ENCODE peak calls at places on chromosomes 4 and X, in seven cellular contexts. E is thoracic aorta; T is mucosa of descending colon; Y is aorta; W is CD8-positive, alpha-beta memory T cell; J is H9; A is CD4-positive, CD25-positive, alpha-beta regulatory T cell. D is an unnamed sample. For H3K4me1, the result is how much of the 10 kb centered on the place peaks cover.

GRCh38 chrX:7390446-7390845 is 242.5 kb upstream of the PUDP start:
- DNase-seq in E (no peak), T (no peak), Y (no peak), W (no peak), J (no peak), A (no peak), D (no peak)

GRCh38 chr4:140240237-140240636 is 86.3 kb upstream of the MAML3 start:
- DNase-seq in E (no peak), T (no peak), Y (no peak), W (no peak), J (no peak), A (no peak), D (no peak)

GRCh38 chrX:46573331-46573895 is at the start of gene CHST7:
- DNase-seq in E (peak), T (peak), Y (peak), W (peak), J (peak), A (peak), D (peak)

GRCh38 chrX:72351606-72352338 is 46.1 kb upstream of the CITED1 start:
- DNase-seq in E (no peak), T (no peak), Y (no peak), W (no peak), J (no peak), A (no peak), D (no peak)

GRCh38 chr4:121778991-121779628 is 14.1 kb upstream of the SMIM43 start:
- DNase-seq in E (no peak), T (no peak), Y (no peak), W (no peak), J (no peak), A (no peak), D (no peak)

GRCh38 chr4:7390366-7390765 is 44.4 kb downstream of the PSAPL1 start:
- DNase-seq in E (no peak), T (no peak), Y (peak), W (no peak), J (peak), A (no peak), D (no peak)

GRCh38 chr4:25696409-25696808 is 40.8 kb downstream of the SLC34A2 start:
- DNase-seq in E (no peak), T (no peak), Y (no peak), W (no peak), J (no peak), A (no peak), D (no peak)

GRCh38 chrX:70445876-70446275 is 1.2 kb downstream of the DLG3 start:
- DNase-seq in E (no peak), T (no peak), Y (no peak), W (no peak), J (no peak), A (no peak), D (no peak)

GRCh38 chrX:145865082-145865481 is 47.5 kb downstream of the SLITRK2 start:
- DNase-seq in E (no peak), T (no peak), Y (no peak), W (no peak), J (no peak), A (no peak), D (no peak)

GRCh38 chrX:12819231-12819630 is 28.0 kb downstream of the PRPS2 start:
- DNase-seq in E (no peak), T (no peak), Y (no peak), W (no peak), J (no peak), A (no peak), D (no peak)

GRCh38 chr4:14309429-14309828 is 681.9 kb upstream of the BOD1L1 start:
- DNase-seq in E (no peak), T (peak), Y (no peak), W (no peak), J (no peak), A (no peak), D (no peak)

GRCh38 chr4:14313757-14314156 is 686.2 kb upstream of the BOD1L1 start:
- DNase-seq in E (no peak), T (no peak), Y (no peak), W (no peak), J (no peak), A (no peak), D (no peak)

GRCh38 chr4:14308229-14308651 is 680.7 kb upstream of the BOD1L1 start:
- DNase-seq in E (no peak), T (no peak), Y (no peak), W (no peak), J (no peak), A (no peak), D (no peak)
- H3K4me1 ChIP-seq in E (under half), T (under half), Y (under half), W (under half), J (under half), A (under half), D (under half)

DNA sequence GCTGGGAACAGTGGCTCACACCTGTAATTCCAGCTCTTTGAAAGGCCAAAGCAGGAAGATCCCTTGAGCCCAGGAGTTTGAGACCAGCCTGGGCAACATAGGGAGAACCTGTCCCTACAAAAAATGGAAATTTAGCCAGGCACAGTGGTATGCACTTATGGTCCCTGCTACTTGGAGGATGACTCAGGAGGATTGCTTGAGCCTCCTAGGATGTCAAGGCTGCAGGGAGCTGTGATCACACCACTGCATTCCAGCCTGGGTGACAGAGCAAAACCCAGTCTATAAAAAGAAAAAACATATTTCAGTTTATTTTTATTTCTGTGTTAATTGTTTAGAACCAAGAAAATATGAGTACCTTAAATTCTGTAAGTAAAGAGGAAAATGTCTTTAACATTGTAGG is 123.7 kb downstream of the CBR4 start:
- DNase-seq in E (no peak), T (no peak), Y (no peak), W (no peak), J (no peak), A (no peak), D (no peak)
- H3K4me1 ChIP-seq in E (half or more), T (under half), Y (under half), W (under half), J (under half), A (under half), D (under half)

DNA sequence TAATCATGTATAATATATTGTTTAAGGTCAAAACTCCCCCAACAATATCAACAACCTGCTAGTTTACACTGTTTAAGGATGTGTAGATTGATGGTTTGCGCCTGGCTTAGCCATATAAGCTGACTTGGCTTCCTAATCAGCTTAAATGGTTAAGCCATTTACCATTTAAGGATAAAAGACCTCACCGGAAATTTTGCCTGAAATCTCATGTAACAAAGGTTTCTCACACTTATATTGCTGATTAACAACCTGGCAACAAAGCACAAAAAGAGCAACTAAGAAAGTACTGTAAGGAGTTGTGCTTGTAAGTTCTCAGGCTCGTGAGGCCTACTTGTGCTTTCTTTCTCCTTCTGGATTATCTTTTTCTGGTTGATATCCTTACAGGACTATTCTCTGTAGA is 485.2 kb downstream of the GABRG1 start:
- DNase-seq in E (no peak), T (no peak), Y (no peak), W (no peak), J (no peak), A (no peak), D (no peak)
- H3K4me1 ChIP-seq in E (under half), T (under half), Y (under half), W (under half), J (under half), A (under half), D (under half)

GRCh38 chr4:147768113-147768512 is 36.2 kb downstream of the ARHGAP10 start:
- DNase-seq in E (no peak), T (peak), Y (no peak), W (no peak), J (no peak), A (no peak), D (no peak)

GRCh38 chr4:147772459-147772969 is 40.6 kb downstream of the ARHGAP10 start:
- DNase-seq in E (no peak), T (no peak), Y (no peak), W (no peak), J (no peak), A (no peak), D (no peak)

GRCh38 chr4:147772056-147772455 is 40.2 kb downstream of the ARHGAP10 start:
- DNase-seq in E (no peak), T (no peak), Y (no peak), W (no peak), J (no peak), A (no peak), D (no peak)

GRCh38 chr4:147770831-147771230 is 38.9 kb downstream of the ARHGAP10 start:
- DNase-seq in E (no peak), T (no peak), Y (no peak), W (no peak), J (no peak), A (no peak), D (no peak)

GRCh38 chr4:147769386-147769785 is 37.5 kb downstream of the ARHGAP10 start:
- DNase-seq in E (no peak), T (no peak), Y (no peak), W (no peak), J (no peak), A (no peak), D (no peak)
- H3K4me1 ChIP-seq in E (half or more), T (under half), Y (under half), W (under half), J (under half), A (under half), D (under half)

DNA sequence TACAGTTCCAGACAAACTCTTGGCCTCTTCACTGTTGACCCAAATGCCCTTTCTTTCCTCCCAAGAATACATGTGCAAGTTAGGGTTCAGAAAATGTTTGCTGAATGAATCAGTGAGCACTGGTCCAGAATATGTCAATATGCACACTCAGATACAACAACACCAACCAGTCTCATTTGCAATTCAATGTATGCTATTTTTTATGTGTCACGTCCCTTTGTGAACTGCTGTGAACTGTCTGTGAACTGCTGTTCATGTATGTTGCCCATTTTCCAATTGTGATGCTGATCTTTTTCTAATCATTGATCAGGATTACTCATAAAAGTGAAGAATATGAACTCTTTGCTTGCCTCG is 17.8 kb downstream of the GAB3 start:
- DNase-seq in E (no peak), T (no peak), Y (no peak), W (no peak), J (no peak), A (no peak), D (no peak)
- H3K4me1 ChIP-seq in E (half or more), T (under half), Y (under half), W (half or more), J (under half), A (under half), D (half or more)

GRCh38 chr4:142352682-142353081 is 493.4 kb downstream of the INPP4B start:
- DNase-seq in E (no peak), T (no peak), Y (no peak), W (no peak), J (no peak), A (no peak), D (no peak)
- H3K4me1 ChIP-seq in E (half or more), T (under half), Y (under half), W (half or more), J (under half), A (half or more), D (under half)

GRCh38 chrX:136061302-136061701 is 76.1 kb downstream of the SLC9A6 start:
- DNase-seq in E (no peak), T (no peak), Y (no peak), W (no peak), J (no peak), A (no peak), D (no peak)
- H3K4me1 ChIP-seq in E (under half), T (under half), Y (under half), W (under half), J (under half), A (under half), D (under half)

GRCh38 chr4:41160010-41160789 is 54.1 kb downstream of the APBB2 start:
- DNase-seq in E (no peak), T (no peak), Y (no peak), W (no peak), J (peak), A (no peak), D (no peak)
- H3K4me1 ChIP-seq in E (half or more), T (under half), Y (under half), W (under half), J (under half), A (under half), D (under half)

D was measured in DND-41.